ENCODE peak calls at places on chromosomes 4 and X, in five cellular contexts. One of them, this sample, is unnamed.
A peak's percentile ranks its signal among the peaks of the same experiment; 100 is the strongest.

GRCh38 chrX:150522494-150522893 is 45.9 kb upstream of the MTM1 start:
- DNase-seq in iPS DF 6.9: no peak
- DNase-seq in CD4-positive, alpha-beta memory T cell: no peak
- DNase-seq in psoas muscle: no peak
- DNase-seq in heart right ventricle: no peak
- DNase-seq in this sample: no peak

GRCh38 chr4:118682928-118683327 is 2.3 kb upstream of the METTL14 start:
- DNase-seq in heart right ventricle: no peak
- DNase-seq in iPS DF 6.9: no peak
- DNase-seq in CD4-positive, alpha-beta memory T cell: no peak
- DNase-seq in psoas muscle: no peak
- DNase-seq in this sample: no peak

GRCh38 chr4:173520921-173521473 is 9.0 kb downstream of the HAND2 start:
- DNase-seq in heart right ventricle: no peak
- DNase-seq in psoas muscle: no peak
- DNase-seq in CD4-positive, alpha-beta memory T cell: no peak
- DNase-seq in iPS DF 6.9: no peak
- DNase-seq in this sample: no peak

GRCh38 chr4:42588909-42589308 is 68.0 kb downstream of the ATP8A1 start:
- DNase-seq in CD4-positive, alpha-beta memory T cell: no peak
- DNase-seq in psoas muscle: no peak
- DNase-seq in heart right ventricle: no peak
- DNase-seq in iPS DF 6.9: no peak
- DNase-seq in this sample: no peak

GRCh38 chr4:109067509-109068205 is 234.8 kb downstream of the COL25A1 start:
- DNase-seq in CD4-positive, alpha-beta memory T cell: no peak
- DNase-seq in iPS DF 6.9: no peak
- DNase-seq in heart right ventricle: no peak
- DNase-seq in psoas muscle: no peak
- DNase-seq in this sample: no peak

GRCh38 chrX:104284407-104285000 is 29.8 kb upstream of the ESX1 start:
- DNase-seq in iPS DF 6.9: no peak
- DNase-seq in CD4-positive, alpha-beta memory T cell: no peak
- DNase-seq in heart right ventricle: no peak
- DNase-seq in psoas muscle: no peak
- DNase-seq in this sample: no peak

GRCh38 chr4:133638702-133639101 is 489.6 kb downstream of the PCDH10 start:
- DNase-seq in CD4-positive, alpha-beta memory T cell: no peak
- DNase-seq in heart right ventricle: no peak
- DNase-seq in psoas muscle: no peak
- DNase-seq in iPS DF 6.9: no peak
- DNase-seq in this sample: no peak

GRCh38 chrX:125202486-125203378 is 116.9 kb upstream of the TEX13C start:
- DNase-seq in CD4-positive, alpha-beta memory T cell: no peak
- DNase-seq in heart right ventricle: no peak
- DNase-seq in iPS DF 6.9: no peak
- DNase-seq in psoas muscle: no peak
- DNase-seq in this sample: no peak

GRCh38 chr4:185880571-185880970 is 68.6 kb upstream of the SORBS2 start:
- DNase-seq in heart right ventricle: no peak
- DNase-seq in CD4-positive, alpha-beta memory T cell: no peak
- DNase-seq in iPS DF 6.9: no peak
- DNase-seq in psoas muscle: no peak
- DNase-seq in this sample: no peak

GRCh38 chr4:153241295-153241694 is 37.1 kb downstream of the TRIM2 start:
- DNase-seq in psoas muscle: no peak
- DNase-seq in CD4-positive, alpha-beta memory T cell: no peak
- DNase-seq in heart right ventricle: no peak
- DNase-seq in iPS DF 6.9: no peak
- DNase-seq in this sample: no peak

GRCh38 chr4:81589191-81589720 is 117.5 kb upstream of the RASGEF1B start:
- DNase-seq in psoas muscle: no peak
- DNase-seq in iPS DF 6.9: no peak
- DNase-seq in heart right ventricle: no peak
- DNase-seq in CD4-positive, alpha-beta memory T cell: no peak
- DNase-seq in this sample: no peak

GRCh38 chr4:84913176-84913575 is 53.3 kb downstream of the WDFY3 start:
- DNase-seq in heart right ventricle: no peak
- DNase-seq in CD4-positive, alpha-beta memory T cell: no peak
- DNase-seq in psoas muscle: no peak
- DNase-seq in iPS DF 6.9: no peak
- DNase-seq in this sample: no peak

DNA sequence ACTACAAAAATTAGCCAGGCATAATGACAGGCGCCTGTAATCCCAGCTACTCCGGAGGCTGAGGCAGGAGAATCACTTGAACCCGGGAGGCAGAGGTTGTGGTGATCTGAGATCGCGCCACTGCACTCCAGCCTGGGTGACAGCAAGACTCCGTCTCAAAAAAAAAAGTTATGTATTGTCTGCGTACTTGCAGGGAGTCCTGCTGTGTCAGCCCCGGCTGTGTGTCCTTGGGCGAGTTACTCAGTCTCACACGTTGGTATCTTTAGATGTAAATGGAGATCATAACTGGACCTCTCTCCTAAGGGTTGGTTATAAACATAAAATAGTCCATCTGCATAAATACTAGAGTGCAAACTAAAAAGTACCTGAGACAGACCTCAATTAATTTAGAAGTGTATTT is 22.7 kb upstream of the TBC1D14 start:
- DNase-seq in CD4-positive, alpha-beta memory T cell: no peak
- DNase-seq in iPS DF 6.9: no peak
- DNase-seq in heart right ventricle: no peak
- DNase-seq in psoas muscle: no peak
- DNase-seq in this sample: no peak
- H3K4me1 ChIP-seq in CD4-positive, alpha-beta memory T cell: peaks cover 8% of the 10 kb centered on the region
- H3K4me1 ChIP-seq in iPS DF 6.9: no peaks in the 10 kb centered on the region
- H3K4me1 ChIP-seq in heart right ventricle: peaks cover 21% of the 10 kb centered on the region
- H3K4me1 ChIP-seq in psoas muscle: peaks cover 28% of the 10 kb centered on the region
- H3K4me1 ChIP-seq in this sample: peaks cover 36% of the 10 kb centered on the region

DNA sequence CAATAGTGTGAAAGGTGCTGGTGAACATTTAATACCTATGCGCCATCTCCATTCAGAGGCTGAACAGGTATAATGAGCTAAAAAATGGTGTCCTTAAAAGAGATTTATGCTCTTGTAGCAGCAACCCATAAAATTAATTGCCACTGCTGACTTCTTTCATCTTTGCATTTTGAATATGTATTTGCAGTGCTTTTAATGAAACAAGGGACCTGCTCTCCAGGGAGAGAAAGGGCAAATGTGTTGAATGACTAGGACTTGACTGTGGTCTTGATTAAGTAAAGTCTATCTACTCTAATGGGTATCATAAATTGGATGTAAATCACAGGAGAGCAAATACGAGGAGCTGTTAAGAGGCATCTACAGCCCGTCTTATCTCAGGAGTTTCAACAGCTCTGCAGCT is 216.3 kb downstream of the PALLD start:
- DNase-seq in iPS DF 6.9: no peak
- DNase-seq in heart right ventricle: no peak
- DNase-seq in psoas muscle: no peak
- DNase-seq in CD4-positive, alpha-beta memory T cell: no peak
- DNase-seq in this sample: no peak
- H3K4me1 ChIP-seq in iPS DF 6.9: no peaks in the 10 kb centered on the region
- H3K4me1 ChIP-seq in heart right ventricle: peaks cover 39% of the 10 kb centered on the region
- H3K4me1 ChIP-seq in psoas muscle: peaks cover 37% of the 10 kb centered on the region
- H3K4me1 ChIP-seq in CD4-positive, alpha-beta memory T cell: no peaks in the 10 kb centered on the region
- H3K4me1 ChIP-seq in this sample: peaks cover 29% of the 10 kb centered on the region

GRCh38 chrX:49221868-49222267 is 11.3 kb downstream of the CACNA1F start:
- DNase-seq in psoas muscle: no peak
- DNase-seq in heart right ventricle: no peak
- DNase-seq in iPS DF 6.9: no peak
- DNase-seq in CD4-positive, alpha-beta memory T cell: no peak
- DNase-seq in this sample: no peak
- H3K4me1 ChIP-seq in psoas muscle: no peaks in the 10 kb centered on the region
- H3K4me1 ChIP-seq in heart right ventricle: no peaks in the 10 kb centered on the region
- H3K4me1 ChIP-seq in iPS DF 6.9: no peaks in the 10 kb centered on the region
- H3K4me1 ChIP-seq in CD4-positive, alpha-beta memory T cell: no peaks in the 10 kb centered on the region
- H3K4me1 ChIP-seq in this sample: no peaks in the 10 kb centered on the region

DNA sequence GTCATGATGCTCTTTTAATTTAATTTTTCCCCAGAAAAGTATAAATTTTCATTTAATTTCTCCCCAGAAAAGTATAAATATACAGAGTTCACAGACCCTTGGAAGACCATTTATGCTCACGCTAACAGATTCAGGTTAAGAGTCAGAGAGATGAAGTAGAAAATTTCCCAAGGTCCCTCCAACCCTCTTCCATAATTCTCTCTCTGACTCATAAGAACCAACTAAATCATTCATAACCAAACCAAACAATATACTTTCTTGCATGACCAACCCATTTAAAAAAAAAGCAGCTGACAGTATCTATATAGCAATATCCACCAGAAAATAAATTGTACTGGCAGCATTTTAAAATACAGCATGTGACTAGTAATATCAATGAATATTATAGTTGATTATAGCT is 3.9 kb downstream of the KLHL8 start:
- DNase-seq in heart right ventricle: no peak
- DNase-seq in psoas muscle: no peak
- DNase-seq in iPS DF 6.9: no peak
- DNase-seq in CD4-positive, alpha-beta memory T cell: no peak
- DNase-seq in this sample: no peak
- H3K4me1 ChIP-seq in heart right ventricle: peaks cover 29% of the 10 kb centered on the region
- H3K4me1 ChIP-seq in psoas muscle: peaks cover 52% of the 10 kb centered on the region
- H3K4me1 ChIP-seq in iPS DF 6.9: no peaks in the 10 kb centered on the region
- H3K4me1 ChIP-seq in CD4-positive, alpha-beta memory T cell: peaks cover 16% of the 10 kb centered on the region
- H3K4me1 ChIP-seq in this sample: peaks cover 10% of the 10 kb centered on the region

DNA sequence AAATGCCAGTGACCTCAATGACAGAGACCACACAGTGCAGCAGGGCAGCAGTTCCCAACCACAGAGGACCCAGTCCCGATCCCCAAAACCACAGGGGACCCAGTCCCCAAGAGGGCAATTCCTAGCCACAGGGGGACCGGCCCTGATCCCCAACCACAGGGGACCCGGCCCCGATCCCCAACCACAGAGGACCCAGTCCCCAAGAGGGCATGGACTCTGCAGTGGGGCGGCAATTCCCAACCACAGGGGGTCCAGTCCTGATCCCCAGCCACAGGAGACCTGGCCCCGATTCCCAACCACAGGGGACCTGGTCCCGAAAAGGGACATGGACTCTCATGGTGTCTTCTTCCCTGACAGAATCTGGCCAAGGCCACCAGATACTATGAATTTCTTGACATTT is 136.3 kb downstream of the AFAP1 start:
- DNase-seq in heart right ventricle: no peak
- DNase-seq in iPS DF 6.9: no peak
- DNase-seq in CD4-positive, alpha-beta memory T cell: no peak
- DNase-seq in psoas muscle: no peak
- DNase-seq in this sample: no peak
- H3K4me1 ChIP-seq in heart right ventricle: peaks cover 40% of the 10 kb centered on the region
- H3K4me1 ChIP-seq in iPS DF 6.9: peaks cover 5% of the 10 kb centered on the region
- H3K4me1 ChIP-seq in CD4-positive, alpha-beta memory T cell: peaks cover 11% of the 10 kb centered on the region
- H3K4me1 ChIP-seq in psoas muscle: peaks cover 34% of the 10 kb centered on the region
- H3K4me1 ChIP-seq in this sample: peaks cover 35% of the 10 kb centered on the region

GRCh38 chrX:136186023-136186413 is 38.7 kb downstream of the FHL1 start:
- DNase-seq in psoas muscle: no peak
- DNase-seq in CD4-positive, alpha-beta memory T cell: no peak
- DNase-seq in heart right ventricle: no peak
- DNase-seq in iPS DF 6.9: no peak
- DNase-seq in this sample: no peak

GRCh38 chrX:136192135-136192534 is 44.8 kb downstream of the FHL1 start:
- DNase-seq in psoas muscle: no peak
- DNase-seq in heart right ventricle: no peak
- DNase-seq in CD4-positive, alpha-beta memory T cell: no peak
- DNase-seq in iPS DF 6.9: no peak
- DNase-seq in this sample: no peak

GRCh38 chrX:136191171-136191570 is 43.8 kb downstream of the FHL1 start:
- DNase-seq in iPS DF 6.9: no peak
- DNase-seq in CD4-positive, alpha-beta memory T cell: no peak
- DNase-seq in psoas muscle: peak; percentile 81
- DNase-seq in heart right ventricle: no peak
- DNase-seq in this sample: no peak

GRCh38 chrX:136190038-136190437 is 42.7 kb downstream of the FHL1 start:
- DNase-seq in iPS DF 6.9: no peak
- DNase-seq in psoas muscle: no peak
- DNase-seq in heart right ventricle: no peak
- DNase-seq in CD4-positive, alpha-beta memory T cell: no peak
- DNase-seq in this sample: no peak

DNA sequence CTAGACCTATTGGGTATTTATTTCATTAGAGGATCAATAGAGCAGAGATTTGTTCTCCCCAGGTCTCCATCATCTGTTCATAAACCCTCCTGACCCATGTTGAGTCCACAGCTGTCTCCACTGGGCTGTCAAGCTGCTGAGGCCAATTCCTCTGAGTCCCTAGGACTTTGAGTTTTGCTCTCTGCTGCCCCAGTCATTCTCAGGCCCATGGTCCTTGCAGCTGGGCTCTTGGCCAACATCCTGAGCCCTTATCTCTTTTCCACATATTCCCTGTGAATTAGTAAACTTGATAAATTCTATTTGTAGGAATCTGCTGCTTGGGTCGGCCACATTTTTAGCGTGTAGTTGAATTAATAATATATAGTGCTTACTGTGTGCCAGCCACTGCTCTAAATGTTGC is 41.9 kb downstream of the FHL1 start:
- DNase-seq in psoas muscle: peak; percentile 67
- DNase-seq in iPS DF 6.9: no peak
- DNase-seq in heart right ventricle: no peak
- DNase-seq in CD4-positive, alpha-beta memory T cell: no peak
- DNase-seq in this sample: peak; percentile 68
- H3K4me1 ChIP-seq in psoas muscle: peaks cover 36% of the 10 kb centered on the region
- H3K4me1 ChIP-seq in iPS DF 6.9: no peaks in the 10 kb centered on the region
- H3K4me1 ChIP-seq in heart right ventricle: peaks cover 67% of the 10 kb centered on the region
- H3K4me1 ChIP-seq in CD4-positive, alpha-beta memory T cell: peaks cover 36% of the 10 kb centered on the region
- H3K4me1 ChIP-seq in this sample: peaks cover 81% of the 10 kb centered on the region

DNA sequence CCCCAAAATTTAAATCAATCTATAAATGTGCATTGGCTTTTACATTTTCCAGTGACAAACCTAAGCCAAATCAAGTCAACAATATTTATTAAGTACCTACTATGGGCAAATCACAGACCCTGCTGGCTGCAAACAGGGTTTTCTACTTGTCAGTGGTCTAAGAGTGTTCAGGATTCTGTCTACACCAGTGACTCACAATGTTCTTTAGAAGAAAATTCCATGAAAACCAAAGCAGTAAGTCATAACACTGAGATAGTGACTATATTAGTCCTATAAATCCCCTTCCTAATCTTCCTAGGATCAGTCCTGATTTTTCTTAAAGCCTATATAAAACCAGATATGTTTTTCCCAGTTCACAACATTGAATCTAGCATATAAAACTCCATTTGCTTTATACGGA is 69.7 kb downstream of the PPP3CA start:
- DNase-seq in CD4-positive, alpha-beta memory T cell: no peak
- DNase-seq in heart right ventricle: no peak
- DNase-seq in psoas muscle: no peak
- DNase-seq in iPS DF 6.9: no peak
- DNase-seq in this sample: no peak
- H3K4me1 ChIP-seq in CD4-positive, alpha-beta memory T cell: peaks cover 11% of the 10 kb centered on the region
- H3K4me1 ChIP-seq in heart right ventricle: peaks cover 16% of the 10 kb centered on the region
- H3K4me1 ChIP-seq in psoas muscle: peaks cover 25% of the 10 kb centered on the region
- H3K4me1 ChIP-seq in iPS DF 6.9: peaks cover 1% of the 10 kb centered on the region
- H3K4me1 ChIP-seq in this sample: peaks cover 28% of the 10 kb centered on the region

DNA sequence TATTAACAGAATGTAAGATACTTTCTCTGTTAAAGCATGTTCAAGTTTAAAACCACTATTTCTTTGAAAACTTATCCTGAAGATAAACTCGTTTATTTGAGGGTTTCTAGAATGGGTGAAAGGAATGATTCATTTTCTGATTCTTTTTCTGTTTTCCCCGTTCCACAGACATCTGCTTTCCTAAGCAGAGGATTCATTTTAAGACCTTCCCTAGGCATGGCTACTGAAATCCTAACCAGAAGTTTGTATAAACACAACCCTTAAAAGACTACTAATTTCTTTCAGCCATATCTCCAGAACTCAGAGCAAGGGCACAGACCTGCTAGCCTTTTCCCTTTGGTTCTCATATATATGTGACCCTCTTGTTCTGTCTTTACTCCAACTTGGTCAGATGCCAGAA is 20.8 kb downstream of the NUDT6 start:
- DNase-seq in CD4-positive, alpha-beta memory T cell: no peak
- DNase-seq in heart right ventricle: no peak
- DNase-seq in psoas muscle: no peak
- DNase-seq in iPS DF 6.9: no peak
- DNase-seq in this sample: no peak
- H3K4me1 ChIP-seq in CD4-positive, alpha-beta memory T cell: no peaks in the 10 kb centered on the region
- H3K4me1 ChIP-seq in heart right ventricle: no peaks in the 10 kb centered on the region
- H3K4me1 ChIP-seq in psoas muscle: no peaks in the 10 kb centered on the region
- H3K4me1 ChIP-seq in iPS DF 6.9: no peaks in the 10 kb centered on the region
- H3K4me1 ChIP-seq in this sample: peaks cover 3% of the 10 kb centered on the region

GRCh38 chr4:1048781-1049590 is 37.6 kb downstream of the FGFRL1 start:
- DNase-seq in CD4-positive, alpha-beta memory T cell: no peak
- DNase-seq in heart right ventricle: no peak
- DNase-seq in psoas muscle: no peak
- DNase-seq in iPS DF 6.9: no peak
- DNase-seq in this sample: peak; percentile 12
- H3K4me1 ChIP-seq in CD4-positive, alpha-beta memory T cell: no peaks in the 10 kb centered on the region
- H3K4me1 ChIP-seq in heart right ventricle: peaks cover 3% of the 10 kb centered on the region
- H3K4me1 ChIP-seq in psoas muscle: peaks cover 7% of the 10 kb centered on the region
- H3K4me1 ChIP-seq in iPS DF 6.9: peaks cover 2% of the 10 kb centered on the region
- H3K4me1 ChIP-seq in this sample: no peaks in the 10 kb centered on the region